ENCODE peak calls at places on chromosomes 5 and 9, in six cellular contexts. One of them, this sample, is unnamed.

GRCh38 chr5:57175586-57175985 is 1.7 kb downstream of the GPBP1 start:
- DNase-seq in OCI-LY7: peak; percentile 51
- DNase-seq in GM23338: peak; percentile 50
- DNase-seq in pancreas: no peak
- DNase-seq in fibroblast of the aortic adventitia: peak; percentile 9
- DNase-seq in upper lobe of right lung: no peak
- DNase-seq in this sample: no peak

GRCh38 chr9:70117835-70118319 is 74.2 kb downstream of the MAMDC2 start:
- DNase-seq in upper lobe of right lung: no peak
- DNase-seq in GM23338: no peak
- DNase-seq in pancreas: no peak
- DNase-seq in fibroblast of the aortic adventitia: peak; percentile 81
- DNase-seq in OCI-LY7: no peak
- DNase-seq in this sample: no peak

GRCh38 chr5:79070002-79070567 is 518 bp downstream of the BHMT2 start:
- DNase-seq in OCI-LY7: no peak
- DNase-seq in GM23338: peak; percentile 30
- DNase-seq in upper lobe of right lung: no peak
- DNase-seq in fibroblast of the aortic adventitia: peak; percentile 16
- DNase-seq in pancreas: peak; percentile 16
- DNase-seq in this sample: peak; percentile 63

GRCh38 chr5:142906863-142907671 is 136.9 kb downstream of the ARHGAP26 start:
- DNase-seq in GM23338: no peak
- DNase-seq in pancreas: no peak
- DNase-seq in OCI-LY7: no peak
- DNase-seq in fibroblast of the aortic adventitia: no peak
- DNase-seq in upper lobe of right lung: no peak
- DNase-seq in this sample: peak; percentile 90

GRCh38 chr5:773517-774264 is 10.8 kb downstream of the ZDHHC11B start:
- DNase-seq in OCI-LY7: no peak
- DNase-seq in pancreas: peak; percentile 77
- DNase-seq in GM23338: no peak
- DNase-seq in upper lobe of right lung: peak; percentile 59
- DNase-seq in fibroblast of the aortic adventitia: no peak
- DNase-seq in this sample: no peak

GRCh38 chr5:71830626-71831539 is 111.8 kb downstream of the CARTPT start:
- DNase-seq in upper lobe of right lung: peak; percentile 72
- DNase-seq in pancreas: peak; percentile 21
- DNase-seq in OCI-LY7: no peak
- DNase-seq in GM23338: peak; percentile 32
- DNase-seq in fibroblast of the aortic adventitia: peak; percentile 94
- DNase-seq in this sample: peak; percentile 87

GRCh38 chr9:136265561-136266355 is 20.1 kb upstream of the QSOX2 start:
- DNase-seq in upper lobe of right lung: no peak
- DNase-seq in GM23338: no peak
- DNase-seq in OCI-LY7: no peak
- DNase-seq in fibroblast of the aortic adventitia: no peak
- DNase-seq in pancreas: no peak
- DNase-seq in this sample: no peak

GRCh38 chr5:150245111-150245789 is 44.3 kb downstream of the CAMK2A start:
- DNase-seq in pancreas: no peak
- DNase-seq in GM23338: no peak
- DNase-seq in OCI-LY7: no peak
- DNase-seq in fibroblast of the aortic adventitia: peak; percentile 53
- DNase-seq in upper lobe of right lung: no peak
- DNase-seq in this sample: peak; percentile 28

GRCh38 chr9:132750668-132751067 is 80.4 kb downstream of the GTF3C4 start:
- DNase-seq in upper lobe of right lung: peak; percentile 17
- DNase-seq in fibroblast of the aortic adventitia: no peak
- DNase-seq in pancreas: no peak
- DNase-seq in GM23338: no peak
- DNase-seq in OCI-LY7: no peak
- DNase-seq in this sample: no peak

GRCh38 chr9:101326501-101326900 is 58.3 kb downstream of the BAAT start:
- DNase-seq in pancreas: peak; percentile 52
- DNase-seq in upper lobe of right lung: no peak
- DNase-seq in fibroblast of the aortic adventitia: no peak
- DNase-seq in GM23338: no peak
- DNase-seq in OCI-LY7: no peak
- DNase-seq in this sample: peak; percentile 5

GRCh38 chr5:9505215-9505614 is 40.7 kb downstream of the SEMA5A start:
- DNase-seq in upper lobe of right lung: no peak
- DNase-seq in fibroblast of the aortic adventitia: no peak
- DNase-seq in GM23338: no peak
- DNase-seq in OCI-LY7: no peak
- DNase-seq in pancreas: no peak
- DNase-seq in this sample: peak; percentile 21

GRCh38 chr5:14213813-14214585 is 70.9 kb downstream of the TRIO start:
- DNase-seq in upper lobe of right lung: no peak
- DNase-seq in OCI-LY7: peak; percentile 67
- DNase-seq in pancreas: no peak
- DNase-seq in fibroblast of the aortic adventitia: no peak
- DNase-seq in GM23338: no peak
- DNase-seq in this sample: no peak

GRCh38 chr5:72388652-72389051 is 68.5 kb downstream of the PTCD2 start:
- DNase-seq in GM23338: no peak
- DNase-seq in fibroblast of the aortic adventitia: peak; percentile 53
- DNase-seq in OCI-LY7: no peak
- DNase-seq in pancreas: no peak
- DNase-seq in upper lobe of right lung: no peak
- DNase-seq in this sample: peak; percentile 71

GRCh38 chr5:438481-438981 is 4.4 kb upstream of the EXOC3 start:
- DNase-seq in pancreas: no peak
- DNase-seq in OCI-LY7: no peak
- DNase-seq in fibroblast of the aortic adventitia: no peak
- DNase-seq in GM23338: no peak
- DNase-seq in upper lobe of right lung: no peak
- DNase-seq in this sample: no peak

GRCh38 chr9:83424831-83425230 is 113.4 kb downstream of the FRMD3 start:
- DNase-seq in OCI-LY7: no peak
- DNase-seq in upper lobe of right lung: no peak
- DNase-seq in fibroblast of the aortic adventitia: no peak
- DNase-seq in GM23338: no peak
- DNase-seq in pancreas: no peak
- DNase-seq in this sample: no peak

GRCh38 chr9:135060461-135061116 is 26.9 kb upstream of the OLFM1 start:
- DNase-seq in GM23338: no peak
- DNase-seq in fibroblast of the aortic adventitia: no peak
- DNase-seq in upper lobe of right lung: peak; percentile 52
- DNase-seq in OCI-LY7: no peak
- DNase-seq in pancreas: no peak
- DNase-seq in this sample: no peak

GRCh38 chr5:103569313-103570060 is 6.9 kb upstream of the NUDT12 start:
- DNase-seq in OCI-LY7: no peak
- DNase-seq in upper lobe of right lung: no peak
- DNase-seq in pancreas: peak; percentile 82
- DNase-seq in fibroblast of the aortic adventitia: peak; percentile 63
- DNase-seq in GM23338: no peak
- DNase-seq in this sample: peak; percentile 8

GRCh38 chr5:28808967-28809810 is 1770.8 kb upstream of the CDH9 start:
- DNase-seq in pancreas: no peak
- DNase-seq in fibroblast of the aortic adventitia: no peak
- DNase-seq in GM23338: no peak
- DNase-seq in upper lobe of right lung: no peak
- DNase-seq in OCI-LY7: no peak
- DNase-seq in this sample: no peak
- H3K4me3 ChIP-seq in pancreas: no peak overlapping the region
- H3K4me3 ChIP-seq in fibroblast of the aortic adventitia: no peak overlapping the region
- H3K4me3 ChIP-seq in GM23338: no peak overlapping the region
- H3K4me3 ChIP-seq in upper lobe of right lung: no peak overlapping the region
- H3K4me3 ChIP-seq in OCI-LY7: no peak overlapping the region
- H3K4me3 ChIP-seq in this sample: no peak overlapping the region

DNA sequence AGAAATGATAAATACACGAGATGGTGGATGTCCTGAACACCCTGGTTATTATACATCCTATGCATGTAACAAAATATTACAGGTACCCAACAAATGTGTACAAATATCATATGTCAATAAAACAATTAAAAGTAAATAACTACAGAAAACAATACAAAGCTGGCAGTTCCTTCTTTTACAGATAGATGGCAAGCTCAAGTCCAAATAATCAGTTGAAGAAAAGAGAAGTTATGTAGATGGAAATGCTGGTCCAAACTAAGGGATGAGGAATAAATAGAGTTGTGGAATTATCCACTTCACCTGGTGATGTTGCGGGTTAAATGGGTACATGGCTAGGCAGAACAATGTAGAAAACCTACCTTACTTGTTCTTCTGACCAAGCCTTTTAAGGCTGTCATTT is 79.4 kb downstream of the PALM2AKAP2 start:
- DNase-seq in fibroblast of the aortic adventitia: no peak
- DNase-seq in OCI-LY7: no peak
- DNase-seq in upper lobe of right lung: no peak
- DNase-seq in GM23338: no peak
- DNase-seq in pancreas: no peak
- DNase-seq in this sample: no peak
- TF ChIP-seq CTCF in fibroblast of the aortic adventitia: peak; percentile 43
- TF ChIP-seq CTCF in OCI-LY7: peak; percentile 65
- TF ChIP-seq CTCF in upper lobe of right lung: peak; percentile 26
- TF ChIP-seq CTCF in GM23338: no peak
- TF ChIP-seq CTCF in pancreas: no peak
- TF ChIP-seq CTCF in this sample: peak; percentile 51

DNA sequence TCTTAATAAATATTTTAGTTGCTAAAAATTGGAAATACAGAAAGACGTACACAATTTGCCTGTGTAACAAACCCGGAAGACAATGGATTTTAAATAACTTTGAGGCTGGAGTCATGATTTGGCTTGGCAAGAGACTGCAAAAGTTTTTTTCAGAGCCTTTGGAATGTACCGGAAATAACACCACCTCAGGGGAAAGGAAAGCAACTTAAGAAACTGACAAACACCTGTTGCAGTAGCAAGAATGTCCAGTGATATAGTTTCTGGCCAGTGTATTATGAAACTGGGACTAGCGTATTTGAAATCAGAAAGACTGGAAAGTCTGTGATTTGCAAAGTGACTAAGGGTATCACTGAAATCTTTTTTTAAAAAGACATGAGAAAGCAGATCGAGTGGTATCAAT is 848 bp downstream of the MUSK start:
- DNase-seq in OCI-LY7: no peak
- DNase-seq in pancreas: no peak
- DNase-seq in fibroblast of the aortic adventitia: peak; percentile 66
- DNase-seq in upper lobe of right lung: no peak
- DNase-seq in GM23338: no peak
- DNase-seq in this sample: no peak
- H3K4me3 ChIP-seq in OCI-LY7: no peak overlapping the region
- H3K4me3 ChIP-seq in pancreas: no peak overlapping the region
- H3K4me3 ChIP-seq in fibroblast of the aortic adventitia: no peak overlapping the region
- H3K4me3 ChIP-seq in upper lobe of right lung: peak overlapping the region; percentile 33
- H3K4me3 ChIP-seq in GM23338: no peak overlapping the region
- H3K4me3 ChIP-seq in this sample: no peak overlapping the region

GRCh38 chr9:129143461-129143927 is 32.3 kb downstream of the PTPA start:
- DNase-seq in upper lobe of right lung: peak; percentile 73
- DNase-seq in OCI-LY7: peak; percentile 77
- DNase-seq in GM23338: peak; percentile 78
- DNase-seq in pancreas: no peak
- DNase-seq in fibroblast of the aortic adventitia: peak; percentile 92
- DNase-seq in this sample: peak; percentile 62

GRCh38 chr9:129148463-129149204 is 29.4 kb downstream of the IER5L start:
- DNase-seq in fibroblast of the aortic adventitia: no peak
- DNase-seq in GM23338: no peak
- DNase-seq in upper lobe of right lung: no peak
- DNase-seq in pancreas: no peak
- DNase-seq in OCI-LY7: peak; percentile 60
- DNase-seq in this sample: no peak

GRCh38 chr9:129145316-129145715 is 32.7 kb downstream of the IER5L start:
- DNase-seq in upper lobe of right lung: no peak
- DNase-seq in OCI-LY7: no peak
- DNase-seq in pancreas: no peak
- DNase-seq in fibroblast of the aortic adventitia: peak; percentile 35
- DNase-seq in GM23338: no peak
- DNase-seq in this sample: peak; percentile 65

GRCh38 chr9:129146441-129146933 is 31.6 kb downstream of the IER5L start:
- DNase-seq in GM23338: no peak
- DNase-seq in fibroblast of the aortic adventitia: peak; percentile 75
- DNase-seq in pancreas: no peak
- DNase-seq in OCI-LY7: no peak
- DNase-seq in upper lobe of right lung: no peak
- DNase-seq in this sample: peak; percentile 30

GRCh38 chr9:129145841-129146292 is 32.2 kb downstream of the IER5L start:
- DNase-seq in upper lobe of right lung: no peak
- DNase-seq in pancreas: no peak
- DNase-seq in fibroblast of the aortic adventitia: peak; percentile 97
- DNase-seq in OCI-LY7: no peak
- DNase-seq in GM23338: peak; percentile 84
- DNase-seq in this sample: peak; percentile 97
- TF ChIP-seq CTCF in upper lobe of right lung: no peak
- TF ChIP-seq CTCF in pancreas: no peak
- TF ChIP-seq CTCF in fibroblast of the aortic adventitia: peak; percentile 38
- TF ChIP-seq CTCF in OCI-LY7: no peak
- TF ChIP-seq CTCF in GM23338: no peak
- TF ChIP-seq CTCF in this sample: peak; percentile 9

GRCh38 chr5:157965989-157966388 is 107.0 kb upstream of the CLINT1 start:
- DNase-seq in GM23338: peak; percentile 63
- DNase-seq in pancreas: no peak
- DNase-seq in fibroblast of the aortic adventitia: no peak
- DNase-seq in upper lobe of right lung: no peak
- DNase-seq in OCI-LY7: no peak
- DNase-seq in this sample: no peak
- H3K4me3 ChIP-seq in GM23338: no peak overlapping the region
- H3K4me3 ChIP-seq in pancreas: no peak overlapping the region
- H3K4me3 ChIP-seq in fibroblast of the aortic adventitia: no peak overlapping the region
- H3K4me3 ChIP-seq in upper lobe of right lung: no peak overlapping the region
- H3K4me3 ChIP-seq in OCI-LY7: no peak overlapping the region
- H3K4me3 ChIP-seq in this sample: no peak overlapping the region

DNA sequence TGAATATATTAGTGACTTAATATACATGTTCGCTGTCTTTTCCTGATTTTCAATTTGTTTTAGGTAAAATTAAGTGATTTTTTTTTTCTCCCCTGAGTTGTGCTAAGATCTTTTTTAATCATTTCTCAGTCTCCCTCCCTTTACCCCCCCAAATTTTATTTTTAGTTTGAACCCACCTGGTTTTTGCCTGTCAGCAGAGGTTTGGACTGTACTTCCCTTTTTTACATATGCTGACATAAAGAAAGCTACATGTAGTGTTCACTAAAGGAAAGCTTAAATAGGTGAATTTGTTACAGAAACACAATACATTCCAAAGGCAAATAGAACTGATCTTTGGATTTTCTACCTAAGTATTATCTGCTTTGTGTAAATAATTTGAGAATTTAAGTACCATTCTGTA is 82.2 kb downstream of the IPO11 start:
- DNase-seq in pancreas: no peak
- DNase-seq in fibroblast of the aortic adventitia: no peak
- DNase-seq in upper lobe of right lung: no peak
- DNase-seq in OCI-LY7: peak; percentile 75
- DNase-seq in GM23338: no peak
- DNase-seq in this sample: no peak
- TF ChIP-seq CTCF in pancreas: no peak
- TF ChIP-seq CTCF in fibroblast of the aortic adventitia: no peak
- TF ChIP-seq CTCF in upper lobe of right lung: no peak
- TF ChIP-seq CTCF in OCI-LY7: no peak
- TF ChIP-seq CTCF in GM23338: no peak
- TF ChIP-seq CTCF in this sample: no peak

DNA sequence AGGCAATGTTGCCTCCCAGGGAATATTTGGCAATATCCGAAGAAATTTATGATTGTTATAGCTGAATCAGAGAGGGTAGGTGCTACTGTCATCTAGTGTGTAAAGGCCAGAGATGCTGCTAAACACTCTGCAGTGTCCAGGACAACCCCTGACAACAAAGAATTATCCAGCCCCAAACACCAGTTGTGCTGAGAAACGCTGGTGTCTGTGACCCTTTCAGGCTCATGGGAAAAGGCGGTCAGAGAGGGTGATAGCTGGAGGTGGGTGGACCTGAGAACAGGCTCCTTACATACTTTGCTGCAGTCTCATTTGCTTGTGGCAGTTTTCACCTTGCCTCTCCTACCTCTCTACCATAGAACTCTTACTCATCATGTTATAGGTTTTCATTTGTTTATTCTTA is 295.3 kb upstream of the DMRT1 start:
- DNase-seq in OCI-LY7: no peak
- DNase-seq in pancreas: no peak
- DNase-seq in fibroblast of the aortic adventitia: no peak
- DNase-seq in upper lobe of right lung: no peak
- DNase-seq in GM23338: no peak
- DNase-seq in this sample: no peak
- H3K4me3 ChIP-seq in OCI-LY7: peak overlapping the region; percentile 41
- H3K4me3 ChIP-seq in pancreas: no peak overlapping the region
- H3K4me3 ChIP-seq in fibroblast of the aortic adventitia: no peak overlapping the region
- H3K4me3 ChIP-seq in upper lobe of right lung: no peak overlapping the region
- H3K4me3 ChIP-seq in GM23338: no peak overlapping the region
- H3K4me3 ChIP-seq in this sample: no peak overlapping the region